ENCODE peak calls at places on chromosomes 4 and X, in four cellular contexts. One of them, this sample, is unnamed.

GRCh38 chr4:170278481-170278880 is 188.7 kb upstream of the AADAT start:
- DNase-seq in brain microvascular endothelial cell: no peak
- DNase-seq in ovary: no peak
- DNase-seq in left ventricle myocardium inferior: no peak
- DNase-seq in this sample: no peak

GRCh38 chr4:87985097-87985886 is 9.8 kb downstream of the SPP1 start:
- DNase-seq in ovary: no peak
- DNase-seq in brain microvascular endothelial cell: peak; percentile 40
- DNase-seq in left ventricle myocardium inferior: peak; percentile 55
- DNase-seq in this sample: peak; percentile 84

GRCh38 chrX:57156397-57157049 is 19.3 kb upstream of the SPIN2A start:
- DNase-seq in brain microvascular endothelial cell: peak; percentile 40
- DNase-seq in ovary: no peak
- DNase-seq in left ventricle myocardium inferior: no peak
- DNase-seq in this sample: peak; percentile 41

GRCh38 chrX:41386222-41386990 is 52.4 kb downstream of the DDX3X start:
- DNase-seq in left ventricle myocardium inferior: no peak
- DNase-seq in ovary: no peak
- DNase-seq in brain microvascular endothelial cell: no peak
- DNase-seq in this sample: no peak

GRCh38 chr4:41212221-41213203 is 1.8 kb downstream of the APBB2 start:
- DNase-seq in left ventricle myocardium inferior: no peak
- DNase-seq in ovary: no peak
- DNase-seq in brain microvascular endothelial cell: peak; percentile 74
- DNase-seq in this sample: no peak

GRCh38 chr4:154583230-154583629 is 7.3 kb downstream of the FGA start:
- DNase-seq in ovary: no peak
- DNase-seq in brain microvascular endothelial cell: no peak
- DNase-seq in left ventricle myocardium inferior: no peak
- DNase-seq in this sample: no peak

GRCh38 chr4:113962719-113963274 is 16.6 kb downstream of the ARSJ start:
- DNase-seq in ovary: no peak
- DNase-seq in left ventricle myocardium inferior: no peak
- DNase-seq in brain microvascular endothelial cell: no peak
- DNase-seq in this sample: no peak

GRCh38 chrX:48814722-48815121 is 11.6 kb upstream of the ERAS start:
- DNase-seq in brain microvascular endothelial cell: no peak
- DNase-seq in left ventricle myocardium inferior: no peak
- DNase-seq in ovary: no peak
- DNase-seq in this sample: no peak

GRCh38 chr4:182806259-182807252 is 110.6 kb downstream of the DCTD start:
- DNase-seq in left ventricle myocardium inferior: peak; percentile 78
- DNase-seq in ovary: peak; percentile 70
- DNase-seq in brain microvascular endothelial cell: peak; percentile 65
- DNase-seq in this sample: peak; percentile 74

GRCh38 chr4:28548549-28548948 is 1687.9 kb downstream of the STIM2 start:
- DNase-seq in ovary: no peak
- DNase-seq in left ventricle myocardium inferior: no peak
- DNase-seq in brain microvascular endothelial cell: no peak
- DNase-seq in this sample: no peak

GRCh38 chr4:53196872-53197759 is 168.7 kb downstream of the SCFD2 start:
- DNase-seq in left ventricle myocardium inferior: no peak
- DNase-seq in brain microvascular endothelial cell: peak; percentile 23
- DNase-seq in ovary: no peak
- DNase-seq in this sample: no peak

GRCh38 chr4:109406337-109406931 is 27.2 kb upstream of the SEC24B start:
- DNase-seq in brain microvascular endothelial cell: peak; percentile 54
- DNase-seq in left ventricle myocardium inferior: no peak
- DNase-seq in ovary: no peak
- DNase-seq in this sample: no peak

GRCh38 chrX:12988797-12989196 is 13.9 kb downstream of the TMSB4X start:
- DNase-seq in ovary: no peak
- DNase-seq in brain microvascular endothelial cell: peak; percentile 60
- DNase-seq in left ventricle myocardium inferior: no peak
- DNase-seq in this sample: no peak

GRCh38 chr4:2220016-2220620 is 21.8 kb downstream of the HAUS3 start:
- DNase-seq in brain microvascular endothelial cell: peak; percentile 63
- DNase-seq in ovary: peak; percentile 79
- DNase-seq in left ventricle myocardium inferior: peak; percentile 59
- DNase-seq in this sample: peak; percentile 66

GRCh38 chrX:130393451-130394074 is 8.1 kb upstream of the GPR119 start:
- DNase-seq in left ventricle myocardium inferior: no peak
- DNase-seq in brain microvascular endothelial cell: peak; percentile 22
- DNase-seq in ovary: peak; percentile 27
- DNase-seq in this sample: peak; percentile 67

GRCh38 chrX:94361241-94361640 is 687.2 kb downstream of the FAM133A start:
- DNase-seq in ovary: no peak
- DNase-seq in left ventricle myocardium inferior: no peak
- DNase-seq in brain microvascular endothelial cell: no peak
- DNase-seq in this sample: no peak

DNA sequence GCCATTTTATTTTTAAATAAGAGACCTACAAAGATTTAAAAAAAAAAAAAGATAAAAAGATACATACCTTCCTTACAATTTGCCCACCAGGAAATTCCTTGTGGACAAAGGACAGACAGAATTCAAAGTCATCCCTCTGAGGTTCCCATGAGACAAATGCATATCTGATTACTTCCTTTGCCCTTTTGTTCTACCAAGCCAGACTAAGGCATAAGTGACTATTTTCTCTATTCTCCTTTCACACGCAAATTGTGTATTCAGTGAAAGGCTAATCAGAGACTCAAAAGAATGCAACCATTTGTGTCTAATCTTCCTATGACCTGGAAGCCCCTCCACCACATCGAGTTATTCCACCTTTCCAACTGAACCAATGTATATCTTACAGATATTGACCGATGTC is 691.7 kb downstream of the FAM133A start:
- DNase-seq in ovary: no peak
- DNase-seq in left ventricle myocardium inferior: no peak
- DNase-seq in brain microvascular endothelial cell: no peak
- DNase-seq in this sample: no peak
- H3K27ac ChIP-seq in ovary: no peak overlapping the region
- H3K27ac ChIP-seq in left ventricle myocardium inferior: no peak overlapping the region
- H3K27ac ChIP-seq in brain microvascular endothelial cell: no peak overlapping the region
- H3K27ac ChIP-seq in this sample: no peak overlapping the region

DNA sequence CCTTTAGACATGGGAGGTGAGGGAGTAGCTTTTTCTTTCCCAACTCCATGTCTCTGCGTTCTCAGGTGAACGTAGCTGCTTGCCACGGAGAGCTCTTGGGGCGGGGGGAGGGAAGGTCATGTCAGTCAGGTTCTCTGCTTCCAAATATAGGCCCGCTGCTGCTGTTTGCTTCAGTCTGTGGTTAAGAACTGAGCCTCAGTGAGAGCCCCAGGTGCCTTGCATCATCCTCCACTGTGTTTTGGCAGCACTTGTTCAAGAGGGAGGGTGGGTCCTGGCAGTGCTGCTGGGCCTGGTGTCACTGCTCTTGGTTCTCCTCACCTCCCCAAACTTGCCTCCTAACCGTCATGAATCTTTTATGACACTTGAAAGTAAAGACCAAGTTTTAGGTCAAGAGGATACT is 46.6 kb downstream of the HADH start:
- DNase-seq in left ventricle myocardium inferior: no peak
- DNase-seq in ovary: no peak
- DNase-seq in brain microvascular endothelial cell: no peak
- DNase-seq in this sample: no peak
- H3K27ac ChIP-seq in left ventricle myocardium inferior: no peak overlapping the region
- H3K27ac ChIP-seq in ovary: no peak overlapping the region
- H3K27ac ChIP-seq in brain microvascular endothelial cell: no peak overlapping the region
- H3K27ac ChIP-seq in this sample: no peak overlapping the region

GRCh38 chr4:76090241-76090691 is 15.8 kb downstream of the ART3 start:
- DNase-seq in ovary: no peak
- DNase-seq in left ventricle myocardium inferior: no peak
- DNase-seq in brain microvascular endothelial cell: peak; percentile 95
- DNase-seq in this sample: no peak
- H3K27ac ChIP-seq in ovary: no peak overlapping the region
- H3K27ac ChIP-seq in left ventricle myocardium inferior: peak overlapping the region; percentile 39
- H3K27ac ChIP-seq in brain microvascular endothelial cell: peak overlapping the region; percentile 83
- H3K27ac ChIP-seq in this sample: no peak overlapping the region

GRCh38 chrX:39760930-39761329 is 336.8 kb downstream of the BCOR start:
- DNase-seq in brain microvascular endothelial cell: no peak
- DNase-seq in ovary: no peak
- DNase-seq in left ventricle myocardium inferior: no peak
- DNase-seq in this sample: no peak

GRCh38 chrX:39758791-39759525 is 338.8 kb downstream of the BCOR start:
- DNase-seq in ovary: peak; percentile 61
- DNase-seq in left ventricle myocardium inferior: peak; percentile 30
- DNase-seq in brain microvascular endothelial cell: no peak
- DNase-seq in this sample: no peak

GRCh38 chrX:39757971-39758370 is 339.8 kb downstream of the BCOR start:
- DNase-seq in left ventricle myocardium inferior: no peak
- DNase-seq in brain microvascular endothelial cell: no peak
- DNase-seq in ovary: no peak
- DNase-seq in this sample: no peak

GRCh38 chrX:39762266-39762841 is 335.4 kb downstream of the BCOR start:
- DNase-seq in left ventricle myocardium inferior: no peak
- DNase-seq in ovary: no peak
- DNase-seq in brain microvascular endothelial cell: peak; percentile 91
- DNase-seq in this sample: no peak

DNA sequence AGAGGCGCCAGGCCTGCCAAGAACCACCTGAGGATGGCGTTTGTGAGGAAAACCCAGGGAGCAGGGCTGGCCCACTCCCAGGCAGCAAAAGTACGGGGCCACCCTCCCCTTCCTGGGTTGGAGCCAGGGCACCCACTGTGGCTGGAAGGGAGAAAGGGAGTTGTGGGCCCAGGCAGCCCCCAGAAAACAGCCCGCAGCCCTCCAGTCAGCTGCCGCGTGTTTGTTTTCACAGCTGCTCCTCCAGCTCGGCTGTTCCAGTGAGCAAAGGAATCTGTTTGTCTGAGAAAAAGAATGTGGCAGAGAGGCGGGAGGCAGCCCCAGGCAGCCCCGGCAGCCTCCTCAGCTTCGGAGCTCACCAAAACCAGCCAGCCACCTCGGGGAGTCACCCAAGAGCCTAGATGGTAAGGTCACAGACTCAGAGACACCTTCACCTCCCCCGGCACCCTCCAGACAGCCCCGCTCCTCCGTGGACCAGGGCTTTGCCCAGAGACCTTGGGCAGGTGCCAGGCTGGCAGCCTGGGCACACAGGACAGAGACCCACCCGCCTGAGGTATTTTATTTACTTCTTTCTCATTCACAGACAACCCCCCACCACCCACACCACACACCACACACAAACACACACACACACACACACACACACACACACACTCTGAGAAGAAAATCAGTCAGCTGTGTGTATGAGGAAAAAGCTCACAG is 338.1 kb downstream of the BCOR start:
- DNase-seq in left ventricle myocardium inferior: peak; percentile 23
- DNase-seq in ovary: peak; percentile 54
- DNase-seq in brain microvascular endothelial cell: peak; percentile 66
- DNase-seq in this sample: no peak
- H3K27ac ChIP-seq in left ventricle myocardium inferior: peak overlapping the region; percentile 58
- H3K27ac ChIP-seq in ovary: peak overlapping the region; percentile 58
- H3K27ac ChIP-seq in brain microvascular endothelial cell: peak overlapping the region; percentile 89
- H3K27ac ChIP-seq in this sample: no peak overlapping the region

DNA sequence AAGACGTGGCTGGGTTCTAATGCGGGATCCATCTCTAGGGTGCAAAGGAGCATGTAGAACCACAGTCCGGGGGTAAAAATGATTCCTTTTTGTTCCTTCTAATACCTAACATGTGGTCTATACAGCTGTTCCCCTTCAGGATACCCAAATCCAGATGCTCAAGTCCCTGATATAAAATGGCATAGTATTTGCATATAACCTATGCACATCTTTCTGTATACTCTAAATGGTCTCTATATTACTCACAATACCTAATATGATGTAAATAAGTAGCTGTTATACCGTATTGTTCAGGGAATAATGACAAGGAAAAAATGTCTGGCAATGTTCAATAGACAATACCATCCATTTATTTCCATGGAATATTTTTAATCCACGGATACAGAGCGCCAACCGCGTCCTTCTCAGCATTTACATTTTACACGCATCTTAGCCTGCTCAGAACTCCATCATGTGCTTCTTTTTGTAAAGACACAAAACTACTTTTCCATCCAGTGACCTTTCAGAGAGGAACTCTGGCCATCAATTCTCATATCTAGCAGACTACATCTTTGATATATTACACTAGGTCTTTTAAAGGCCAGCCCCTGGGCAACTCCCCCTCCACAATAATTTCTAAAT is 31.9 kb downstream of the ACSL1 start:
- DNase-seq in brain microvascular endothelial cell: no peak
- DNase-seq in left ventricle myocardium inferior: no peak
- DNase-seq in ovary: no peak
- DNase-seq in this sample: no peak
- H3K27ac ChIP-seq in brain microvascular endothelial cell: no peak overlapping the region
- H3K27ac ChIP-seq in left ventricle myocardium inferior: peak overlapping the region; percentile 69
- H3K27ac ChIP-seq in ovary: no peak overlapping the region
- H3K27ac ChIP-seq in this sample: no peak overlapping the region

DNA sequence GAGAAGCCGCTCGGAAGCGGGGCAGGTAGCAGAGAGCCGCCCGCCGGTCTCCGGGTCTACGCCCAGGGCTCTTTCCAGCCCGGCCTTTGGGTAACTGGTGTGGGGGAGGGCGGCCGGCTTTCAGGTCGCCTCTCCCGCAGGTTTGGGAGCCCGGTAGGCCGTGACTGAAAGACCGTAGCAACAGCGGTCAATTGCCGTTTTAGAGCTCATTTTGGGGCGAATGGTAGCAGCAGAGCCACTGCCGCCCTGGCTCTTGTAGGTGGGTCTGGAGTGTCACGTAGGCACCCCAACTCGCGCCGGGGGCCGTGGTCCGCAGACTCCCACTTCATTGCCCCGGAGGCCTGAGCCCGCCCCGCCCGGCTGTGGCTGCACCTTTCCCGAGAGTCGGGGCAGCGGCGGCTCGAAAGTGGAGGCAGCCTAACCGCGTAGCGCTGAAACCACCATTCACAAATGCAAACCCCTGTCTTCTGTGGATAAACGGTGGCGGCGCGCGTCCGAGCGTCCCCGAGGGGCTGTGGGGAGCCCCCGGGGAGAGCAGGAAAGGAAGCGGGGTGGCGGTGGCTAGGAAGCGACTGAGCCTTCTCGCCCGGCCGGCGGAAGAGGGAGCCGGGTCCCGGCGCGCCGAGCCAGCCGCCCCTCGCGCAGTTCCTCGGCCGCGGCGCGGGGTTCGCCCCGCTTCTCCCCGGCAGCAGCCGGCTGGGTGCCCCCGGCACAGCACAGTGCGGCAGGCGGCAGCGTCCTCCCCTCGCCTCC is 2185.1 kb upstream of the TENM3 start:
- DNase-seq in left ventricle myocardium inferior: no peak
- DNase-seq in brain microvascular endothelial cell: no peak
- DNase-seq in ovary: no peak
- DNase-seq in this sample: peak; percentile 55
- H3K27ac ChIP-seq in left ventricle myocardium inferior: no peak overlapping the region
- H3K27ac ChIP-seq in brain microvascular endothelial cell: no peak overlapping the region
- H3K27ac ChIP-seq in ovary: no peak overlapping the region
- H3K27ac ChIP-seq in this sample: peak overlapping the region; percentile 80

GRCh38 chr4:148118179-148118578 is 324.0 kb downstream of the NR3C2 start:
- DNase-seq in brain microvascular endothelial cell: no peak
- DNase-seq in left ventricle myocardium inferior: no peak
- DNase-seq in ovary: no peak
- DNase-seq in this sample: no peak
- H3K27ac ChIP-seq in brain microvascular endothelial cell: no peak overlapping the region
- H3K27ac ChIP-seq in left ventricle myocardium inferior: no peak overlapping the region
- H3K27ac ChIP-seq in ovary: no peak overlapping the region
- H3K27ac ChIP-seq in this sample: no peak overlapping the region

This sample was measured in dorsolateral prefrontal cortex.